ENCODE peak calls at places on chromosomes 11 and 22, in four cellular contexts. Z is HEK293T, X is GM12878, Y is K562. I is an unnamed sample.

GRCh38 chr22:17842386-17842785 is 68.1 kb upstream of the BID start:
- DNase-seq in Z (no peak), X (no peak), Y (no peak), I (no peak)

GRCh38 chr11:63573881-63574855 is 11.0 kb upstream of the PLAAT2 start:
- DNase-seq in Z (no peak), X (no peak), Y (peak), I (peak)

GRCh38 chr11:112352907-112353306 is 92.2 kb upstream of the PLET1 start:
- DNase-seq in Z (no peak), X (no peak), Y (no peak), I (no peak)

GRCh38 chr11:56331861-56332491 is 13.9 kb upstream of the OR8K1 start:
- DNase-seq in Z (no peak), X (no peak), Y (no peak), I (no peak)

GRCh38 chr11:129538323-129538722 is 162.7 kb downstream of the BARX2 start:
- DNase-seq in Z (no peak), X (no peak), Y (no peak), I (no peak)

GRCh38 chr11:63843042-63843441 is 4.1 kb downstream of the MARK2 start:
- DNase-seq in Z (no peak), X (no peak), Y (no peak), I (no peak)

GRCh38 chr22:44399196-44399837 is 86.6 kb upstream of the SHISAL1 start:
- DNase-seq in Z (no peak), X (no peak), Y (no peak), I (no peak)

GRCh38 chr11:127018683-127019279 is 18.2 kb upstream of the KIRREL3 start:
- DNase-seq in Z (no peak), X (no peak), Y (no peak), I (no peak)

GRCh38 chr11:66854729-66855211 is 2.1 kb upstream of the LRFN4 start:
- DNase-seq in Z (no peak), X (no peak), Y (no peak), I (no peak)

GRCh38 chr11:114891911-114892310 is 213.6 kb downstream of the NXPE2 start:
- DNase-seq in Z (no peak), X (no peak), Y (no peak), I (no peak)

GRCh38 chr11:14275081-14275480 is 83.9 kb downstream of the RRAS2 start:
- DNase-seq in Z (no peak), X (no peak), Y (no peak), I (no peak)

GRCh38 chr11:127042445-127042844 is 41.9 kb upstream of the KIRREL3 start:
- DNase-seq in Z (no peak), X (no peak), Y (no peak), I (no peak)

GRCh38 chr22:49355206-49355920 is 472.3 kb downstream of the BRD1 start:
- DNase-seq in Z (no peak), X (no peak), Y (no peak), I (no peak)

GRCh38 chr22:24108073-24108472 is 73.2 kb upstream of the SUSD2 start:
- DNase-seq in Z (no peak), X (no peak), Y (no peak), I (no peak)

GRCh38 chr11:122668562-122669090 is 13.1 kb downstream of the UBASH3B start:
- DNase-seq in Z (no peak), X (no peak), Y (no peak), I (no peak)

GRCh38 chr11:9851366-9851765 is 187.5 kb downstream of the SWAP70 start:
- DNase-seq in Z (no peak), X (no peak), Y (no peak), I (no peak)

GRCh38 chr22:50146440-50147228 is 23.9 kb upstream of the PANX2 start:
- DNase-seq in Z (peak), X (no peak), Y (peak), I (peak)

GRCh38 chr11:33875621-33876294 is 16.1 kb downstream of the LMO2 start:
- DNase-seq in Z (no peak), X (no peak), Y (no peak), I (no peak)

GRCh38 chr22:23862103-23862502 is 4.4 kb downstream of the SLC2A11 start:
- DNase-seq in Z (peak), X (no peak), Y (peak), I (no peak)

GRCh38 chr11:119593346-119593745 is 135.7 kb downstream of the NECTIN1 start:
- DNase-seq in Z (no peak), X (no peak), Y (no peak), I (no peak)

GRCh38 chr22:30584441-30584840 is 7.3 kb downstream of the PES1 start:
- DNase-seq in Z (no peak), X (no peak), Y (no peak), I (no peak)

GRCh38 chr11:3096909-3097395 is 39.7 kb upstream of the CARS1 start:
- DNase-seq in Z (no peak), X (no peak), Y (no peak), I (no peak)

GRCh38 chr11:3803726-3804510 is 4.4 kb upstream of the PGAP2 start:
- DNase-seq in Z (no peak), X (no peak), Y (no peak), I (no peak)

GRCh38 chr22:19959587-19960490 is 18.2 kb upstream of the TXNRD2 start:
- DNase-seq in Z (no peak), X (no peak), Y (no peak), I (no peak)

GRCh38 chr11:65298131-65298535 is 16.5 kb upstream of the CDC42EP2 start:
- DNase-seq in Z (no peak), X (no peak), Y (no peak), I (no peak)

GRCh38 chr22:50148991-50149721 is 21.4 kb upstream of the PANX2 start:
- DNase-seq in Z (peak), X (peak), Y (peak), I (peak)

GRCh38 chr11:80388133-80388532 is 947.3 kb upstream of the TENM4 start:
- DNase-seq in Z (no peak), X (no peak), Y (no peak), I (no peak)

GRCh38 chr11:11849127-11849746 is 7.5 kb downstream of the USP47 start:
- DNase-seq in Z (peak), X (peak), Y (peak), I (peak)

GRCh38 chr22:45331486-45331885 is 21.8 kb downstream of the FAM118A start:
- DNase-seq in Z (no peak), X (no peak), Y (no peak), I (no peak)

GRCh38 chr22:37314315-37315046 is 32.2 kb downstream of the CYTH4 start:
- DNase-seq in Z (no peak), X (no peak), Y (no peak), I (no peak)

GRCh38 chr11:113906038-113906437 is 1.4 kb downstream of the HTR3B start:
- DNase-seq in Z (peak), X (no peak), Y (no peak), I (peak)

GRCh38 chr11:119844808-119845207 is 115.8 kb upstream of the NECTIN1 start:
- DNase-seq in Z (no peak), X (no peak), Y (no peak), I (no peak)

GRCh38 chr11:126510621-126511370 is 155.3 kb downstream of the ST3GAL4 start:
- DNase-seq in Z (no peak), X (no peak), Y (no peak), I (no peak)

GRCh38 chr11:2213384-2213842 is 41.8 kb upstream of the TH start:
- DNase-seq in Z (no peak), X (no peak), Y (peak), I (peak)

GRCh38 chr11:128572965-128573364 is 14.4 kb downstream of the ETS1 start:
- DNase-seq in Z (no peak), X (no peak), Y (no peak), I (no peak)

DNA sequence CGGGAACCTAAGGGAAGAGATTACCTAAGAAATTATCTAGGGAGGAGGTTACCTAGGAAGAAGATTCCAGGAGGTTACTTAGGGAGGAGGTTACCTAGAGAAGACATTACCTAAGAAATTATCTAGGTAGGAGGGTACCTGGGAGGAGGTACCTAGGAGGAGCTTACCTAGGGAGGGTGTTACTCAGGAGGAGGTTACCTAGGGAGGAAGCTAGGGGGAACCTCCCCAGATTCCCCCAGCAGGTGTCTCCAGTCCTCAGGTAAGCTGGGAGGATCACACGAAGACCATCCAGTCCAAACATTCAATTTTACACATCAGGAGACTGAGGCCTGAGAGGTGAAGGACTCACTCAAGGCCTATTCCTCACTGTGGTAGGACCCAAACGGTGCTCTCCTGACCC is 482.8 kb downstream of the TBC1D22A start:
- DNase-seq in Z (no peak), X (no peak), Y (no peak), I (no peak)
- TF ChIP-seq FOXK2 in Z (no peak), X (no peak), Y (no peak), I (no peak)

DNA sequence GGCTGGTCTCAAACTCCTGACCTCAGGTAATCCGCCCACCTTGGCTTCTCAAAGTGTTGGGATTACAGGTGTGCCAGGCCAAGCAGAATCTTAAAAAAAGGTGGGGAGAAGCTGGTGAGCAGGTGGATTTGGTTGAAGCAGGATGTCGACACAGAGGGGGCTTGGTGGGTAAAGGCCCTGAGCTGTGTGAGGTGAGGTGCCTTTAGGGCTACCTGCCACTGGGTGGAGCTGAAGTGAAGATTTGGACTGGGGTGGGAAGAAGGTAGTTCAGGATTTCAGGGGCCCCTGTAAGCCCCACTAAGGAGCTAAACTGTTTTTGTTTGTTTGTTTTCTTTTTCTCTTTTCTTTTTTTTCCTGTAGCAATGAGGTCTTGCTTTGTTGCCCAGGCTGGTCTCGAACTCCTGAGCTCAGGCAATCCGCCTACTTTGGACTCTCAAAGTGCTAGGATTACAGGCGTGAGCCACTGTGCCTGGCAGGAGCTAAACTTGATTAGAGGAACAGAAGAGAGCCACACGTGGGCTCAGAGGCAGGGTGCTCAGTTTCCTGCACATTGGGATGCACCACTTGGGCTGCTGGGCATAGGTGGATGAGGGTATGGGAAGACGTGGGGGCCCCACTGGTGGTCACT is 6.0 kb downstream of the P2RX6 start:
- DNase-seq in Z (peak), X (no peak), Y (peak), I (no peak)
- TF ChIP-seq FOXK2 in Z (no peak), X (no peak), Y (no peak), I (no peak)

GRCh38 chr11:15622231-15622890 is 507.6 kb downstream of the INSC start:
- DNase-seq in Z (no peak), X (no peak), Y (no peak), I (no peak)

GRCh38 chr11:15627560-15627959 is 512.8 kb downstream of the INSC start:
- DNase-seq in Z (no peak), X (no peak), Y (no peak), I (no peak)

GRCh38 chr11:15621565-15621964 is 506.8 kb downstream of the INSC start:
- DNase-seq in Z (no peak), X (no peak), Y (no peak), I (no peak)

GRCh38 chr11:15625691-15626090 is 511.0 kb downstream of the INSC start:
- DNase-seq in Z (no peak), X (no peak), Y (no peak), I (no peak)

GRCh38 chr11:15624701-15625100 is 510.0 kb downstream of the INSC start:
- DNase-seq in Z (no peak), X (no peak), Y (no peak), I (no peak)
- TF ChIP-seq FOXK2 in Z (no peak), X (no peak), Y (no peak), I (no peak)

GRCh38 chr11:742571-743201 is 4.6 kb upstream of the TALDO1 start:
- DNase-seq in Z (no peak), X (no peak), Y (no peak), I (no peak)
- TF ChIP-seq FOXK2 in Z (no peak), X (no peak), Y (no peak), I (no peak)

DNA sequence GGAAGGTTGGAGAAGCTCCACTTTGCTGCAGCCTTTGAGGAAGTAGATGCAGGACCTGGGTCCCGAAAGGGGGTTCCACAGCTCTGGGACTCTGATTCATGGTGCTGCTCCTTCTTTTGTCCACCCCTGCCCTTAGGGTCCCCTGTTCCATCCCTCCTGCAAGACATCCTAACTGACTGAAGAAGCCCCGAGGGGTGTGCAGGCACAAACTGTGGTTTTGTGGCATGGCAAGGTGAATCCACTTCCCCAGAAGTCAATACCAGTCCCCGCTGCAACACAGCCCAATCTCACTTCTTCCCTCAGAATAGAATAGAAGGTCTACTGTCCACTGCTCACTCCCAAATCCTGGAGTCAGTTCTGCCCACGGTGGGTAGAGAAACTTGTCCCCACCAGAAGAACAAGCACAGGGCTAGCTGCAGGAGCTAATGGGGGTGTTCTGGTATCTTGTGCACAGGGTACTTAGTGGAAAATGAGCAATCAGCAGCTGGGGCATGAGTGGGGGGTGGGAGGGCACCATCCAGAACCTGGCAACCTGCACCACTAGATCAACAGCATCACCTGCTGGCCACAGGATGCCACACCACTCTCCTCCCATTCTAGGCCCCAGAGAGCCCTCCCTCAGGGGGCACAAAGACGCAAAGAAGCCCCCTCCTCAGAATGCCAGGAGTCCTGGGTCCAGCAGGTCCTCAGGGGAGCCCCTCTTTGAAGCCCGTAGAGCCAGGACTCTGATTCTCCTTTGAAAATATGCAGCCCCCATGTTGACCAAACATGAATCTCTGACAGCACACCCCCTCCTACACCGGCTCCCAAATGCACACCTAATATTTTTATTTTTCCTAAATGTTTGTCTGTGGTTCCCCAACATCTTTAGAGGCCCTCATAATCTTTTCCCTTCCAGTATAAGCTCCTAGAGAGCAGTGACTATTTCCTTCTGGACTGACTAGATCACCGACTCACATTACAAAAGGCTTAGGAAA is 14.1 kb downstream of the SPATA19 start:
- DNase-seq in Z (no peak), X (no peak), Y (no peak), I (no peak)
- TF ChIP-seq FOXK2 in Z (no peak), X (no peak), Y (no peak), I (no peak)